ENCODE peak calls at places on chromosomes 13 and 19, in nine cellular contexts. F, C, Y, U, O, E, N, H and S are unnamed samples.

GRCh38 chr19:11238781-11239376 is 540 bp upstream of the ANGPTL8 start:
- DNase-seq in Y (no peak), C (no peak), N (no peak), U (no peak), F (no peak), E (no peak), H (no peak), O (no peak), S (no peak)

GRCh38 chr19:3507371-3508120 is 1.4 kb downstream of the FZR1 start:
- DNase-seq in O (no peak), C (peak; percentile 46), N (no peak), H (no peak), F (peak; percentile 41), E (no peak), U (no peak), Y (no peak), S (no peak)

GRCh38 chr13:97367427-97367826 is 66.5 kb upstream of the RAP2A start:
- DNase-seq in N (peak; percentile 56), C (no peak), O (no peak), E (peak; percentile 82), H (no peak), F (peak; percentile 59), Y (no peak), U (peak; percentile 12), S (peak; percentile 29)

GRCh38 chr19:9586764-9587163 is 2.5 kb upstream of the ZNF121 start:
- DNase-seq in U (peak; percentile 75), Y (peak; percentile 47), F (peak; percentile 81), O (peak; percentile 16), E (peak; percentile 54), N (peak; percentile 80), H (peak; percentile 47), C (peak; percentile 57), S (peak; percentile 26)

GRCh38 chr13:43085545-43085944 is 62.2 kb downstream of the DNAJC15 start:
- DNase-seq in Y (no peak), F (no peak), E (no peak), H (no peak), O (no peak), N (peak; percentile 72), U (no peak), C (no peak), S (no peak)

GRCh38 chr19:35528218-35529038 is at the start of gene SBSN:
- DNase-seq in Y (no peak), E (peak; percentile 25), C (no peak), O (peak; percentile 57), H (no peak), U (no peak), F (no peak), N (peak; percentile 68), S (no peak)

GRCh38 chr19:16573296-16573695 is 1.1 kb upstream of the SLC35E1 start:
- DNase-seq in O (no peak), N (no peak), E (no peak), C (no peak), U (no peak), F (no peak), H (no peak), Y (no peak), S (no peak)

GRCh38 chr13:95153647-95154405 is 147.4 kb downstream of the ABCC4 start:
- DNase-seq in C (no peak), U (peak; percentile 84), H (no peak), Y (no peak), N (peak; percentile 64), E (no peak), F (no peak), O (no peak), S (no peak)

GRCh38 chr13:113458218-113459065 is 5.2 kb upstream of the ADPRHL1 start:
- DNase-seq in C (no peak), E (peak; percentile 39), F (peak; percentile 57), Y (peak; percentile 65), U (peak; percentile 68), N (peak; percentile 20), H (peak; percentile 43), O (no peak), S (no peak)

GRCh38 chr13:51793570-51794273 is 10.2 kb downstream of the DHRS12 start:
- DNase-seq in U (no peak), C (no peak), E (peak; percentile 85), O (peak; percentile 46), H (no peak), N (peak; percentile 79), F (no peak), Y (no peak), S (peak; percentile 42)

GRCh38 chr13:56659041-56659471 is 481.7 kb upstream of the PRR20A start:
- DNase-seq in N (no peak), C (no peak), O (no peak), E (no peak), H (no peak), Y (no peak), F (no peak), U (no peak), S (no peak)

GRCh38 chr13:65417953-65418352 is 1812.2 kb downstream of the PCDH9 start:
- DNase-seq in Y (no peak), F (no peak), O (no peak), U (no peak), C (no peak), N (peak; percentile 2), H (no peak), E (no peak), S (no peak)

GRCh38 chr19:50693064-50693975 is 26.3 kb downstream of the SHANK1 start:
- DNase-seq in N (no peak), O (no peak), F (peak; percentile 39), H (no peak), Y (no peak), U (no peak), E (no peak), C (no peak), S (no peak)

DNA sequence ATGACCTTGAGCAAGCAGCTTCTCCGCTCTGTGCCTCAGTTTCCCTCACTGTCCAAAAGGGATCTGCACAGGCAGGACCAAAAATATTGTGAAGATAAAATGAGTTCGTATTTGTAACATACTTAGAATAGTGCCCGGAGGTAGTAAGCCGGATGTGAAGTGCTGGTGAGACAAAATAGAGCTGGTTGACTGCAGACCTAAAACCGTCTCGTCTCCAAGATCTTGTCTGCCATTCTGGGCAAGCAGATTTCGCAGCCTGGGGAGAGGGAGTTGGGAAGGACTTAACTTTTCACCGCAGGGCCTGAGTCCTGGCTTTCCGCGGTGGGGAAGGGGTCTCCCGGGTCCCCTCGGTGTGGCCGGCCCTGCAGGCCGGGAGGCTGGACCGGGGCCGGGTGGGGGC is 8.2 kb upstream of the BBC3 start:
- DNase-seq in O (no peak), U (no peak), C (no peak), H (no peak), F (no peak), Y (no peak), N (no peak), E (no peak), S (no peak)
- H3K4me3 ChIP-seq in O (peak overlapping the region; percentile 47), U (no peak overlapping the region), C (peak overlapping the region; percentile 33), H (peak overlapping the region; percentile 33), F (peak overlapping the region; percentile 55), Y (peak overlapping the region; percentile 32), N (peak overlapping the region; percentile 2), E (peak overlapping the region; percentile 33), S (peak overlapping the region; percentile 31)

DNA sequence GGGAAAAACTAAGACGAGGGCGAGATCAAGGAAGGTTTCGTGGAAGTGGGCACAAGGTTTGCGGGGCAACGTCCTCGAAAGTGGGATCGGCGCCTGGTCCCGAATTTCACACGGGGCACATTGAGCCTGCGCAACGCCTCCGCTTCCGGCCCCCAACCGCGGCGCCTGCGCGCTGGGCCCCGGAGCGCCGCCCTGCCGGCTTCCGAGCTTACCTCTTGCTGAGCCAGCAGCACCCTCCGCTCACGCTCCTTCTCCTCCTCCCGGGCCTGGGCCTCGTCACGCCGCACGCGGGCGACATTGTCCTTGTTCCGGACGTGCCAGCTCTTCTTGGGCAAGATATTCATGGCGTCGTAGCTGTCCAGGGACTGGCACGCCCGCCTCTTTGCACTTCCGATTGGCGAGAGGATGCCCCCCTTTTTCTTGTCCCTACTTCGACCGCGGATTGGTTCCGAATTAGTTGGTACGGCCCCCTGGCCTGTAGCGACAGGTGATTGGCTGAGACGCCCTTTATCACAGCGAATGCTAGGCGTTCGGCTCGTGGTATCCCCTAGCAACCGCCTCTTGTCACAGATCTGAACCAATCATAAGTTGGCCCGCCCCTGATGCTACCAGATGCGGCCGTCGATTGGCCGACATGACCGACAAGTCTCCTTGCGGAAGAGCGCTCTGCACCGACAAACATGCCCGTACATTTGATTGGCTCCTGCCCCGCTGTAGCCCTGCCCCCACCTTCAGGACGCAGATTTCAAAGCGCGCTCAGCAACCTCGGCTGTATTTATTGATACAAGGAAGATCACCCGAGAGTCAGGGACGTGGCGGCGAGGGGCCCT is at the start of gene LENG1:
- DNase-seq in E (peak; percentile 100), U (peak; percentile 99), H (peak; percentile 100), C (peak; percentile 99), O (peak; percentile 100), N (peak; percentile 100), F (peak; percentile 100), Y (peak; percentile 100), S (peak; percentile 99)
- H3K4me3 ChIP-seq in E (peak within 1 kb of the TSS; percentile 86), U (peak within 1 kb of the TSS; percentile 79), H (peak within 1 kb of the TSS; percentile 70), C (peak within 1 kb of the TSS; percentile 60), O (peak within 1 kb of the TSS; percentile 97), N (peak within 1 kb of the TSS; percentile 85), F (peak within 1 kb of the TSS; percentile 74), Y (peak within 1 kb of the TSS; percentile 84), S (peak within 1 kb of the TSS; percentile 74)

GRCh38 chr19:18433039-18433691 is 4.8 kb downstream of the ISYNA1 start:
- DNase-seq in U (no peak), O (no peak), C (no peak), E (no peak), Y (no peak), F (peak; percentile 50), H (no peak), N (no peak), S (no peak)

GRCh38 chr19:18431351-18432197 is 6.4 kb downstream of the ISYNA1 start:
- DNase-seq in O (no peak), F (no peak), U (no peak), N (no peak), C (no peak), H (no peak), Y (no peak), E (no peak), S (no peak)

GRCh38 chr19:18433735-18434398 is 4.1 kb downstream of the ISYNA1 start:
- DNase-seq in C (no peak), F (peak; percentile 70), O (no peak), N (no peak), E (no peak), U (no peak), H (no peak), Y (no peak), S (no peak)

GRCh38 chr19:18430417-18431144 is 7.4 kb downstream of the ISYNA1 start:
- DNase-seq in U (no peak), N (no peak), O (no peak), C (no peak), F (no peak), Y (no peak), H (no peak), E (no peak), S (no peak)

GRCh38 chr19:18432275-18433038 is 5.5 kb downstream of the ISYNA1 start:
- DNase-seq in H (no peak), O (no peak), F (no peak), Y (no peak), E (no peak), N (no peak), U (no peak), C (no peak), S (no peak)
- H3K4me3 ChIP-seq in H (peak overlapping the region; percentile 51), O (peak overlapping the region; percentile 12), F (no peak overlapping the region), Y (peak overlapping the region; percentile 46), E (peak overlapping the region; percentile 58), N (no peak overlapping the region), U (no peak overlapping the region), C (peak overlapping the region; percentile 47), S (no peak overlapping the region)

DNA sequence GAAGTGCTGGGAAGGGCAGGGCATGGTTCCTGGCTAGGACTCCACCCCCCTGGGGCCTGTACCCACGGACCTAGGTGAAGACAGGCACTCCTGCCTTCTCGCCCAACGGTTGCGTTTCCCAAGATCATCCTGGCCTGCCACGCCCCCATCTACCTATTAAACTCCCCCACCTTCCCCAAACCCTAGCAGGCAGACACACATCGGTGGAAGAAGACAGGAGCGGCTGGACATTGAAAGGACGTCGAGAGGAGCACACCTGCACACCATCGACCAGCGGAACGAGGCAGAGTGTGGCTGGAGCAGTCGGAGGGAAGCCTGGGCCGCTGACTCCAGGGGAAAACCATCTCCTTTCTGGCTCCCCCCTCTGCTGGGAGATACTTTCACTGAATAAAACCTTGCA is 45.6 kb upstream of the ALOX5AP start:
- DNase-seq in E (no peak), C (no peak), N (no peak), H (no peak), O (no peak), Y (no peak), F (no peak), U (no peak), S (no peak)
- H3K4me3 ChIP-seq in E (no peak overlapping the region), C (peak overlapping the region; percentile 19), N (no peak overlapping the region), H (no peak overlapping the region), O (peak overlapping the region; percentile 62), Y (no peak overlapping the region), F (no peak overlapping the region), U (no peak overlapping the region), S (peak overlapping the region; percentile 37)